ENCODE peak calls at places on chromosomes 6 and 20, in eight cellular contexts. Q, H, M, O, U, W, A and Z are unnamed samples.

GRCh38 chr6:48835421-48835958 is 627.6 kb downstream of the MMUT start:
- DNase-seq in Q (no peak), H (no peak), M (peak; percentile 29), O (no peak), U (no peak), W (peak; percentile 60), A (no peak), Z (peak; percentile 49)

GRCh38 chr6:157787080-157787479 is 36.0 kb upstream of the SNX9 start:
- DNase-seq in Q (no peak), H (no peak), M (no peak), O (no peak), U (no peak), W (peak; percentile 80), A (no peak), Z (no peak)

GRCh38 chr6:157609117-157609516 is 213.9 kb upstream of the SNX9 start:
- DNase-seq in Q (no peak), H (no peak), M (no peak), O (no peak), U (no peak), W (no peak), A (no peak), Z (no peak)

GRCh38 chr6:100617633-100618348 is 153.1 kb upstream of the SIM1 start:
- DNase-seq in Q (no peak), H (no peak), M (no peak), O (no peak), U (no peak), W (peak; percentile 37), A (no peak), Z (peak; percentile 31)

GRCh38 chr20:13819885-13820645 is 35.2 kb downstream of the NDUFAF5 start:
- DNase-seq in Q (no peak), H (no peak), M (peak; percentile 58), O (no peak), U (no peak), W (peak; percentile 64), A (peak; percentile 73), Z (peak; percentile 76)

GRCh38 chr6:158666637-158667359 is 16.9 kb downstream of the SYTL3 start:
- DNase-seq in Q (no peak), H (no peak), M (no peak), O (no peak), U (no peak), W (peak; percentile 79), A (no peak), Z (peak; percentile 75)

GRCh38 chr6:75896526-75896925 is 147.5 kb downstream of the MYO6 start:
- DNase-seq in Q (no peak), H (no peak), M (no peak), O (no peak), U (no peak), W (no peak), A (no peak), Z (no peak)

GRCh38 chr6:113102761-113103160 is 754.4 kb upstream of the MARCKS start:
- DNase-seq in Q (no peak), H (no peak), M (no peak), O (no peak), U (no peak), W (peak; percentile 68), A (no peak), Z (no peak)

GRCh38 chr6:139763468-139764214 is 389.2 kb upstream of the CITED2 start:
- DNase-seq in Q (no peak), H (no peak), M (no peak), O (no peak), U (no peak), W (peak; percentile 66), A (no peak), Z (no peak)

GRCh38 chr6:11650711-11651110 is 113.2 kb downstream of the TMEM170B start:
- DNase-seq in Q (no peak), H (no peak), M (no peak), O (no peak), U (no peak), W (no peak), A (no peak), Z (no peak)

GRCh38 chr6:90397929-90398674 is 101.5 kb upstream of the BACH2 start:
- DNase-seq in Q (peak; percentile 85), H (peak; percentile 69), M (peak; percentile 71), O (peak; percentile 76), U (no peak), W (no peak), A (no peak), Z (peak; percentile 49)

GRCh38 chr6:150345786-150346185 is 23.0 kb upstream of the IYD start:
- DNase-seq in Q (no peak), H (no peak), M (no peak), O (no peak), U (no peak), W (peak; percentile 22), A (no peak), Z (no peak)

GRCh38 chr20:17966432-17967312 is 1.9 kb downstream of the SNX5 start:
- DNase-seq in Q (no peak), H (no peak), M (no peak), O (no peak), U (no peak), W (peak; percentile 60), A (peak; percentile 64), Z (peak; percentile 74)